ENCODE peak calls at places on chromosomes 6 and 20, in eight cellular contexts. One of them, this sample, is unnamed.

GRCh38 chr6:16369989-16370388 is 131.6 kb downstream of the GMPR start:
- DNase-seq in endothelial cell: no peak
- DNase-seq in COR-L47: no peak
- DNase-seq in NCI-H1694 treated with DMSO at 0.1 percent for 48 hours: no peak
- DNase-seq in KG1: no peak
- DNase-seq in substantia nigra: no peak
- DNase-seq in GM12878: no peak
- DNase-seq in HepG2: no peak
- DNase-seq in this sample: no peak

GRCh38 chr6:161547617-161548016 is 273.8 kb upstream of the AGPAT4 start:
- DNase-seq in endothelial cell: no peak
- DNase-seq in NCI-H1694 treated with DMSO at 0.1 percent for 48 hours: no peak
- DNase-seq in GM12878: no peak
- DNase-seq in substantia nigra: no peak
- DNase-seq in COR-L47: no peak
- DNase-seq in KG1: no peak
- DNase-seq in HepG2: no peak
- DNase-seq in this sample: no peak

GRCh38 chr6:44843734-44844133 is 456.2 kb downstream of the CDC5L start:
- DNase-seq in GM12878: no peak
- DNase-seq in HepG2: no peak
- DNase-seq in KG1: no peak
- DNase-seq in endothelial cell: no peak
- DNase-seq in substantia nigra: no peak
- DNase-seq in NCI-H1694 treated with DMSO at 0.1 percent for 48 hours: no peak
- DNase-seq in COR-L47: no peak
- DNase-seq in this sample: no peak

GRCh38 chr6:4603291-4603690 is 172.9 kb upstream of the CDYL start:
- DNase-seq in NCI-H1694 treated with DMSO at 0.1 percent for 48 hours: no peak
- DNase-seq in substantia nigra: no peak
- DNase-seq in COR-L47: no peak
- DNase-seq in HepG2: no peak
- DNase-seq in KG1: no peak
- DNase-seq in endothelial cell: no peak
- DNase-seq in GM12878: no peak
- DNase-seq in this sample: no peak

GRCh38 chr6:157893238-157893637 is 70.2 kb downstream of the SNX9 start:
- DNase-seq in substantia nigra: no peak
- DNase-seq in endothelial cell: no peak
- DNase-seq in HepG2: no peak
- DNase-seq in COR-L47: no peak
- DNase-seq in GM12878: no peak
- DNase-seq in NCI-H1694 treated with DMSO at 0.1 percent for 48 hours: no peak
- DNase-seq in KG1: no peak
- DNase-seq in this sample: no peak

GRCh38 chr20:45306431-45306982 is at the start of gene RBPJL:
- DNase-seq in HepG2: no peak
- DNase-seq in endothelial cell: peak; percentile 67
- DNase-seq in GM12878: no peak
- DNase-seq in substantia nigra: no peak
- DNase-seq in COR-L47: no peak
- DNase-seq in NCI-H1694 treated with DMSO at 0.1 percent for 48 hours: no peak
- DNase-seq in KG1: no peak
- DNase-seq in this sample: no peak

GRCh38 chr20:18679020-18679419 is 91.2 kb downstream of the DTD1 start:
- DNase-seq in COR-L47: peak; percentile 78
- DNase-seq in endothelial cell: no peak
- DNase-seq in KG1: no peak
- DNase-seq in substantia nigra: no peak
- DNase-seq in NCI-H1694 treated with DMSO at 0.1 percent for 48 hours: no peak
- DNase-seq in GM12878: no peak
- DNase-seq in HepG2: no peak
- DNase-seq in this sample: peak; percentile 23

GRCh38 chr20:45061244-45061643 is 39.7 kb downstream of the KCNS1 start:
- DNase-seq in GM12878: no peak
- DNase-seq in substantia nigra: no peak
- DNase-seq in COR-L47: no peak
- DNase-seq in NCI-H1694 treated with DMSO at 0.1 percent for 48 hours: no peak
- DNase-seq in HepG2: no peak
- DNase-seq in endothelial cell: no peak
- DNase-seq in KG1: no peak
- DNase-seq in this sample: no peak

GRCh38 chr6:11042750-11043551 is 1.2 kb downstream of the ELOVL2 start:
- DNase-seq in substantia nigra: no peak
- DNase-seq in GM12878: peak; percentile 2
- DNase-seq in NCI-H1694 treated with DMSO at 0.1 percent for 48 hours: peak; percentile 64
- DNase-seq in KG1: no peak
- DNase-seq in COR-L47: no peak
- DNase-seq in HepG2: no peak
- DNase-seq in endothelial cell: no peak
- DNase-seq in this sample: no peak

GRCh38 chr6:12354499-12354898 is 64.3 kb downstream of the EDN1 start:
- DNase-seq in COR-L47: no peak
- DNase-seq in substantia nigra: no peak
- DNase-seq in HepG2: no peak
- DNase-seq in GM12878: peak; percentile 91
- DNase-seq in KG1: no peak
- DNase-seq in endothelial cell: no peak
- DNase-seq in NCI-H1694 treated with DMSO at 0.1 percent for 48 hours: no peak
- DNase-seq in this sample: no peak

GRCh38 chr6:13763740-13764381 is 50.5 kb downstream of the MCUR1 start:
- DNase-seq in substantia nigra: no peak
- DNase-seq in endothelial cell: no peak
- DNase-seq in KG1: no peak
- DNase-seq in NCI-H1694 treated with DMSO at 0.1 percent for 48 hours: no peak
- DNase-seq in HepG2: no peak
- DNase-seq in GM12878: peak; percentile 49
- DNase-seq in COR-L47: no peak
- DNase-seq in this sample: no peak

GRCh38 chr6:137866200-137866913 is 702 bp upstream of the TNFAIP3 start:
- DNase-seq in GM12878: no peak
- DNase-seq in endothelial cell: no peak
- DNase-seq in KG1: peak; percentile 85
- DNase-seq in NCI-H1694 treated with DMSO at 0.1 percent for 48 hours: no peak
- DNase-seq in HepG2: no peak
- DNase-seq in substantia nigra: peak; percentile 45
- DNase-seq in COR-L47: no peak
- DNase-seq in this sample: peak; percentile 55

GRCh38 chr20:46406986-46407670 is 713 bp upstream of the ELMO2 start:
- DNase-seq in substantia nigra: peak; percentile 48
- DNase-seq in KG1: peak; percentile 46
- DNase-seq in endothelial cell: peak; percentile 17
- DNase-seq in COR-L47: peak; percentile 91
- DNase-seq in HepG2: peak; percentile 47
- DNase-seq in NCI-H1694 treated with DMSO at 0.1 percent for 48 hours: peak; percentile 15
- DNase-seq in GM12878: peak; percentile 42
- DNase-seq in this sample: peak; percentile 96

GRCh38 chr6:82025271-82025670 is 222.3 kb downstream of the IBTK start:
- DNase-seq in endothelial cell: no peak
- DNase-seq in HepG2: no peak
- DNase-seq in COR-L47: no peak
- DNase-seq in NCI-H1694 treated with DMSO at 0.1 percent for 48 hours: no peak
- DNase-seq in KG1: no peak
- DNase-seq in substantia nigra: no peak
- DNase-seq in GM12878: no peak
- DNase-seq in this sample: no peak

GRCh38 chr6:347232-347631 is 44.3 kb upstream of the IRF4 start:
- DNase-seq in HepG2: no peak
- DNase-seq in GM12878: no peak
- DNase-seq in substantia nigra: no peak
- DNase-seq in KG1: no peak
- DNase-seq in NCI-H1694 treated with DMSO at 0.1 percent for 48 hours: no peak
- DNase-seq in COR-L47: no peak
- DNase-seq in endothelial cell: no peak
- DNase-seq in this sample: no peak

GRCh38 chr20:7490288-7490687 is 450.0 kb downstream of the HAO1 start:
- DNase-seq in COR-L47: no peak
- DNase-seq in HepG2: no peak
- DNase-seq in KG1: no peak
- DNase-seq in GM12878: no peak
- DNase-seq in substantia nigra: no peak
- DNase-seq in endothelial cell: no peak
- DNase-seq in NCI-H1694 treated with DMSO at 0.1 percent for 48 hours: no peak
- DNase-seq in this sample: no peak

GRCh38 chr20:22248052-22248667 is 336.2 kb downstream of the FOXA2 start:
- DNase-seq in GM12878: no peak
- DNase-seq in endothelial cell: peak; percentile 57
- DNase-seq in substantia nigra: no peak
- DNase-seq in COR-L47: peak; percentile 13
- DNase-seq in HepG2: peak; percentile 35
- DNase-seq in NCI-H1694 treated with DMSO at 0.1 percent for 48 hours: no peak
- DNase-seq in KG1: no peak
- DNase-seq in this sample: no peak

This sample was measured in head of caudate nucleus.